ENCODE peak calls at places on chromosomes 16 and 17, in eight cellular contexts. O is LHCN-M2; M is mammary epithelial cell; K is stimulated activated CD4-positive, alpha-beta T cell treated with anti-CD3 and anti-CD28 coated beads, Interleukin-2, amount 100 ng/mL, for 4 hours; X is HS-5; R is kidney; J is GM10248; T is stimulated activated CD8-positive, alpha-beta memory T cell treated with anti-CD3 and anti-CD28 coated beads, Interleukin-4, amount 100 ng/mL, for 1 hour. Q is an unnamed sample.

GRCh38 chr16:2042171-2042570 is 5.5 kb downstream of the NTHL1 start:
- DNase-seq in O (no peak), R (peak; percentile 80), J (no peak), X (no peak), K (no peak), M (no peak), T (no peak), Q (no peak)

GRCh38 chr17:59751955-59752413 is 44.5 kb downstream of the VMP1 start:
- DNase-seq in O (no peak), J (peak; percentile 32), R (no peak), K (no peak), X (no peak), T (no peak), M (no peak), Q (no peak)

GRCh38 chr16:57955572-57955971 is 15.4 kb downstream of the CNGB1 start:
- DNase-seq in T (no peak), M (peak; percentile 63), K (no peak), J (no peak), O (no peak), X (no peak), R (peak; percentile 56), Q (no peak)

GRCh38 chr17:8872705-8873426 is 5.4 kb upstream of the PIK3R6 start:
- DNase-seq in X (no peak), J (no peak), M (no peak), T (no peak), K (no peak), R (no peak), O (no peak), Q (no peak)

GRCh38 chr17:64992325-64992802 is 64.2 kb downstream of the GNA13 start:
- DNase-seq in X (no peak), J (no peak), M (peak; percentile 98), R (peak; percentile 94), K (no peak), T (no peak), O (peak; percentile 29), Q (no peak)

GRCh38 chr16:11356573-11357331 is 11.5 kb downstream of the RMI2 start:
- DNase-seq in J (peak; percentile 69), T (no peak), R (peak; percentile 88), X (no peak), M (no peak), O (peak; percentile 37), K (peak; percentile 41), Q (peak; percentile 83)

GRCh38 chr17:68972119-68972704 is 17.0 kb upstream of the ABCA8 start:
- DNase-seq in M (no peak), O (peak; percentile 12), X (no peak), R (no peak), J (peak; percentile 26), T (no peak), K (no peak), Q (peak; percentile 46)

GRCh38 chr17:41937970-41938851 is 7.8 kb downstream of the ODAD4 start:
- DNase-seq in J (no peak), M (no peak), X (no peak), O (no peak), R (no peak), T (no peak), K (no peak), Q (no peak)

GRCh38 chr17:1839516-1839915 is 9.7 kb downstream of the RPA1 start:
- DNase-seq in X (no peak), O (no peak), M (no peak), J (no peak), R (no peak), T (no peak), K (no peak), Q (no peak)

GRCh38 chr17:32513579-32513978 is 26.8 kb downstream of the CDK5R1 start:
- DNase-seq in J (no peak), K (no peak), R (no peak), T (no peak), O (no peak), X (no peak), M (no peak), Q (no peak)

GRCh38 chr16:31186176-31186575 is 6.2 kb downstream of the FUS start:
- DNase-seq in M (no peak), K (no peak), J (no peak), X (no peak), R (no peak), O (no peak), T (no peak), Q (no peak)

GRCh38 chr17:58918879-58919278 is 163.2 kb downstream of the PPM1E start:
- DNase-seq in X (no peak), M (no peak), T (no peak), J (no peak), R (no peak), K (no peak), O (no peak), Q (no peak)

GRCh38 chr16:88074041-88074440 is 122.8 kb downstream of the BANP start:
- DNase-seq in M (no peak), X (no peak), T (no peak), J (no peak), O (no peak), R (peak; percentile 42), K (no peak), Q (no peak)

GRCh38 chr17:72270530-72270929 is 149.7 kb downstream of the SOX9 start:
- DNase-seq in T (no peak), X (peak; percentile 16), M (peak; percentile 85), K (no peak), R (peak; percentile 74), J (no peak), O (no peak), Q (no peak)

GRCh38 chr17:57940653-57941329 is 14.4 kb downstream of the CUEDC1 start:
- DNase-seq in K (peak; percentile 39), T (no peak), M (no peak), O (peak; percentile 90), R (no peak), J (peak; percentile 50), X (no peak), Q (no peak)

GRCh38 chr17:40499551-40500189 is 1.8 kb downstream of the TNS4 start:
- DNase-seq in O (peak; percentile 68), T (no peak), J (no peak), M (peak; percentile 71), K (no peak), R (peak; percentile 96), X (no peak), Q (peak; percentile 89)

GRCh38 chr16:88611220-88611821 is 27.1 kb upstream of the IL17C start:
- DNase-seq in J (no peak), X (no peak), K (no peak), O (no peak), R (no peak), M (no peak), T (no peak), Q (peak; percentile 88)

GRCh38 chr17:16936536-16937310 is 35.2 kb downstream of the TNFRSF13B start:
- DNase-seq in X (no peak), O (no peak), K (no peak), T (no peak), J (no peak), M (no peak), R (no peak), Q (no peak)

GRCh38 chr16:74700206-74701040 is at the start of gene MLKL:
- DNase-seq in J (peak; percentile 57), K (peak; percentile 52), X (peak; percentile 32), O (peak; percentile 45), T (peak; percentile 29), R (peak; percentile 87), M (peak; percentile 26), Q (peak; percentile 60)

GRCh38 chr16:83615981-83616380 is 191.8 kb upstream of the HSBP1 start:
- DNase-seq in K (no peak), R (no peak), M (no peak), J (no peak), T (no peak), X (no peak), O (no peak), Q (no peak)

GRCh38 chr17:16406742-16407674 is 8.4 kb upstream of the TRPV2 start:
- DNase-seq in R (peak; percentile 86), O (no peak), T (no peak), K (no peak), X (no peak), M (no peak), J (peak; percentile 73), Q (peak; percentile 86)

GRCh38 chr17:36817483-36818048 is 119.7 kb upstream of the LHX1 start:
- DNase-seq in J (no peak), R (no peak), X (no peak), K (no peak), M (no peak), T (no peak), O (no peak), Q (no peak)

GRCh38 chr16:30946671-30947532 is 2.0 kb upstream of the ORAI3 start:
- DNase-seq in K (no peak), J (no peak), O (no peak), M (no peak), R (peak; percentile 80), X (no peak), T (no peak), Q (no peak)

GRCh38 chr16:30166202-30166902 is 17.1 kb upstream of the CORO1A start:
- DNase-seq in X (no peak), T (no peak), R (no peak), O (no peak), J (peak; percentile 81), M (no peak), K (no peak), Q (no peak)

GRCh38 chr17:73271078-73271477 is 9.4 kb upstream of the CPSF4L start:
- DNase-seq in O (no peak), X (no peak), R (no peak), T (no peak), K (no peak), M (peak; percentile 60), J (peak; percentile 87), Q (no peak)

GRCh38 chr16:73142069-73142880 is 94.3 kb upstream of the ZFHX3 start:
- DNase-seq in M (no peak), O (no peak), T (no peak), R (no peak), X (no peak), K (no peak), J (no peak), Q (no peak)

GRCh38 chr16:81987706-81988105 is 23.6 kb downstream of the SDR42E1 start:
- DNase-seq in X (no peak), R (no peak), M (peak; percentile 18), O (no peak), T (no peak), J (no peak), K (no peak), Q (no peak)

GRCh38 chr16:54066451-54067056 is 220.0 kb downstream of the IRX3 start:
- DNase-seq in O (peak; percentile 23), M (peak; percentile 36), R (no peak), J (no peak), X (no peak), T (no peak), K (no peak), Q (peak; percentile 16)

GRCh38 chr16:66510711-66511614 is 39.0 kb downstream of the TK2 start:
- DNase-seq in T (no peak), X (no peak), O (no peak), K (no peak), R (no peak), J (no peak), M (no peak), Q (no peak)